ENCODE peak calls at places on chromosomes 2 and 18, in seven cellular contexts. F, V, Q, T, O, Z and W are unnamed samples.

GRCh38 chr2:8872821-8873432 is 35.5 kb upstream of the KIDINS220 start:
- DNase-seq in T (peak), Q (no peak), Z (peak), O (peak), F (no peak), V (peak), W (no peak)

GRCh38 chr2:27442282-27442980 is at the start of gene KRTCAP3:
- DNase-seq in V (peak), F (no peak), O (peak), Q (peak), T (peak), Z (no peak), W (no peak)

GRCh38 chr2:53129851-53130250 is 637.8 kb upstream of the CHAC2 start:
- DNase-seq in Z (peak), F (no peak), O (peak), Q (no peak), T (no peak), V (no peak), W (peak)

GRCh38 chr2:210537021-210537650 is 19.3 kb upstream of the CPS1 start:
- DNase-seq in Z (no peak), F (no peak), Q (no peak), V (no peak), O (no peak), T (no peak), W (no peak)

GRCh38 chr2:39538713-39539112 is 101.6 kb upstream of the MAP4K3 start:
- DNase-seq in T (no peak), Q (no peak), V (no peak), Z (no peak), O (no peak), F (no peak), W (no peak)

GRCh38 chr18:1657888-1658287 is 753.2 kb downstream of the ADCYAP1 start:
- DNase-seq in Z (no peak), Q (no peak), T (no peak), O (no peak), F (no peak), V (no peak), W (no peak)

GRCh38 chr2:174844295-174844708 is 80.0 kb upstream of the CHRNA1 start:
- DNase-seq in Z (no peak), Q (no peak), T (no peak), F (no peak), O (no peak), V (no peak), W (no peak)

GRCh38 chr2:71133603-71134002 is 3.2 kb downstream of the MPHOSPH10 start:
- DNase-seq in Q (no peak), V (no peak), T (no peak), F (no peak), O (no peak), Z (no peak), W (no peak)

GRCh38 chr2:191351298-191351697 is 106.1 kb downstream of the MYO1B start:
- DNase-seq in Q (no peak), F (no peak), V (no peak), O (no peak), T (no peak), Z (no peak), W (no peak)

GRCh38 chr2:28621172-28622100 is 125.6 kb downstream of the PLB1 start:
- DNase-seq in F (peak), O (peak), Z (peak), T (peak), Q (no peak), V (peak), W (peak)

GRCh38 chr2:215796160-215796559 is 217.2 kb downstream of the MREG start:
- DNase-seq in T (no peak), O (peak), Q (no peak), F (no peak), Z (peak), V (no peak), W (no peak)

GRCh38 chr2:135850811-135851668 is 14.1 kb upstream of the LCT start:
- DNase-seq in F (no peak), Z (no peak), O (no peak), Q (no peak), T (peak), V (no peak), W (no peak)

GRCh38 chr2:181106789-181107418 is 126.5 kb downstream of the UBE2E3 start:
- DNase-seq in Q (no peak), F (no peak), Z (peak), O (peak), V (peak), T (peak), W (peak)

GRCh38 chr18:48009116-48009825 is 78.8 kb upstream of the SMAD2 start:
- DNase-seq in F (no peak), Q (no peak), Z (no peak), V (no peak), O (no peak), T (no peak), W (no peak)

GRCh38 chr2:157784823-157785175 is 91.3 kb downstream of the ACVR1 start:
- DNase-seq in F (no peak), Q (no peak), O (peak), V (no peak), T (no peak), Z (no peak), W (no peak)

GRCh38 chr2:137525644-137526190 is 438.6 kb upstream of the HNMT start:
- DNase-seq in Z (no peak), Q (no peak), O (no peak), T (no peak), V (no peak), F (no peak), W (no peak)

GRCh38 chr2:95310651-95311050 is 13.5 kb downstream of the KCNIP3 start:
- DNase-seq in V (no peak), T (no peak), Z (no peak), O (no peak), F (no peak), Q (no peak), W (no peak)

GRCh38 chr18:50161806-50162205 is 33.1 kb downstream of the MYO5B start:
- DNase-seq in O (peak), T (peak), V (no peak), Q (no peak), Z (no peak), F (no peak), W (no peak)

GRCh38 chr2:88159481-88159880 is 10.7 kb upstream of the THNSL2 start:
- DNase-seq in V (no peak), O (no peak), T (no peak), F (no peak), Q (no peak), Z (no peak), W (no peak)

GRCh38 chr2:19426144-19426543 is 67.7 kb upstream of the OSR1 start:
- DNase-seq in V (peak), Q (no peak), T (no peak), O (no peak), Z (no peak), F (no peak), W (no peak)

GRCh38 chr2:41884718-41885117 is 163.1 kb upstream of the PKDCC start:
- DNase-seq in Z (no peak), O (no peak), T (no peak), V (no peak), F (no peak), Q (no peak), W (no peak)

GRCh38 chr2:54524236-54524991 is 68.3 kb downstream of the SPTBN1 start:
- DNase-seq in Z (peak), Q (no peak), F (no peak), O (peak), T (peak), V (peak), W (peak)

GRCh38 chr2:216560695-216561370 is 62.2 kb downstream of the RPL37A start:
- DNase-seq in O (no peak), Z (peak), Q (no peak), V (no peak), T (no peak), F (no peak), W (no peak)

GRCh38 chr18:68679531-68679930 is 35.4 kb downstream of the TMX3 start:
- DNase-seq in Z (peak), T (no peak), O (no peak), Q (no peak), F (no peak), V (no peak), W (no peak)

GRCh38 chr2:216195565-216195978 is 86.4 kb downstream of the XRCC5 start:
- DNase-seq in T (no peak), Z (peak), Q (no peak), O (peak), V (no peak), F (no peak), W (peak)

GRCh38 chr2:203811491-203812221 is 55.9 kb upstream of the CTLA4 start:
- DNase-seq in T (peak), F (peak), V (no peak), Q (peak), O (peak), Z (peak), W (peak)

GRCh38 chr18:25102657-25103056 is 249.3 kb downstream of the ZNF521 start:
- DNase-seq in Z (no peak), T (no peak), Q (no peak), F (no peak), O (no peak), V (no peak), W (no peak)

GRCh38 chr2:211093743-211094303 is 537.4 kb downstream of the CPS1 start:
- DNase-seq in Z (no peak), T (peak), O (peak), Q (no peak), V (peak), F (no peak), W (no peak)

GRCh38 chr2:52929412-52929811 is 838.2 kb upstream of the CHAC2 start:
- DNase-seq in Z (no peak), F (no peak), Q (no peak), T (no peak), V (no peak), O (no peak), W (no peak)

GRCh38 chr2:70089220-70089945 is 2.1 kb downstream of the PCBP1 start:
- DNase-seq in T (peak), Z (peak), F (no peak), V (peak), O (peak), Q (no peak), W (no peak)

GRCh38 chr2:107729456-107729855 is 97.2 kb upstream of the RGPD4 start:
- DNase-seq in O (no peak), Z (no peak), F (no peak), V (no peak), T (no peak), Q (no peak), W (no peak)

GRCh38 chr2:101900375-101900774 is 91.4 kb upstream of the IL1R2 start:
- DNase-seq in O (peak), T (no peak), F (no peak), Q (no peak), V (no peak), Z (no peak), W (no peak)

GRCh38 chr2:242030226-242030575 is 160.7 kb downstream of the RTP5 start:
- DNase-seq in Q (no peak), O (no peak), F (no peak), Z (no peak), T (no peak), V (no peak), W (no peak)

GRCh38 chr2:8495189-8495855 is 186.5 kb upstream of the ID2 start:
- DNase-seq in F (no peak), T (no peak), Q (no peak), O (no peak), Z (no peak), V (no peak), W (no peak)

GRCh38 chr2:37856101-37856751 is 68.9 kb upstream of the RMDN2 start:
- DNase-seq in O (no peak), Z (peak), T (no peak), Q (peak), V (no peak), F (no peak), W (no peak)

GRCh38 chr2:30926606-30927005 is 119.4 kb upstream of the CAPN13 start:
- DNase-seq in V (no peak), Q (no peak), Z (no peak), T (no peak), F (no peak), O (no peak), W (no peak)

GRCh38 chr2:232436381-232437129 is 19.4 kb upstream of the ALPI start:
- DNase-seq in T (peak), Z (no peak), V (no peak), Q (no peak), O (no peak), F (no peak), W (no peak)

GRCh38 chr2:239606955-239607794 is 206.4 kb upstream of the HDAC4 start:
- DNase-seq in V (no peak), Z (no peak), Q (no peak), F (no peak), O (no peak), T (no peak), W (no peak)

GRCh38 chr2:29309090-29310054 is 194.2 kb downstream of the CLIP4 start:
- DNase-seq in F (no peak), Z (peak), T (peak), V (peak), O (peak), Q (no peak), W (peak)

GRCh38 chr2:200945395-200945729 is 18.1 kb downstream of the ORC2 start:
- DNase-seq in F (no peak), V (no peak), Z (no peak), Q (no peak), O (no peak), T (no peak), W (no peak)
- H3K4me3 ChIP-seq in F (no peak), V (no peak), Z (no peak), Q (no peak), O (no peak), T (no peak), W (no peak)

GRCh38 chr2:144704696-144705095 is 184.8 kb upstream of the ZEB2 start:
- DNase-seq in T (no peak), V (no peak), Q (no peak), Z (no peak), F (no peak), O (no peak), W (no peak)

GRCh38 chr2:144701259-144701658 is 181.3 kb upstream of the ZEB2 start:
- DNase-seq in Z (no peak), V (no peak), F (no peak), Q (no peak), T (no peak), O (no peak), W (no peak)

GRCh38 chr2:144705328-144706245 is 185.7 kb upstream of the ZEB2 start:
- DNase-seq in Z (peak), O (no peak), V (no peak), T (no peak), Q (no peak), F (no peak), W (no peak)

GRCh38 chr2:144703852-144704324 is 184.0 kb upstream of the ZEB2 start:
- DNase-seq in T (peak), V (no peak), O (peak), Q (no peak), F (no peak), Z (peak), W (peak)

GRCh38 chr2:144702051-144702450 is 182.1 kb upstream of the ZEB2 start:
- DNase-seq in T (no peak), F (no peak), V (no peak), Z (no peak), Q (no peak), O (no peak), W (no peak)
- TF ChIP-seq CTCF in T (no peak), F (no peak), V (no peak), Z (no peak), Q (no peak), O (no peak), W (no peak)

DNA sequence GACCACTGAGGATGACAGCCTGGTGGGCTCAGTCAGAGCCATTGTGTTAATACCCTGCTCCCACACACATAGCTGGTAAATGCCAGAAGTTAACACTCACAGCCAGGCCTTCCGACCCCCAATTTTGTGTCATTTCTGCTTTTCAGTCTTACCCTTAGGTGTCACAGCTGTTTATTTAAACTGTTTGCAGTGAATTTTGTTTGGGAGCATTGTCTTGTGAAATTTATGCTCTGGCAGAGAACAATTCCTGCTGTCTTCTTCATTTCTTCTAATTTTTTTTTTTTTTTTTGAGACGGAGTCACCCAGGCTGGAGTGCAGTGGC is 8.2 kb downstream of the LPIN1 start:
- DNase-seq in F (no peak), T (no peak), Q (no peak), V (no peak), O (no peak), Z (no peak), W (no peak)
- H3K4me3 ChIP-seq in F (no peak), T (no peak), Q (no peak), V (no peak), O (no peak), Z (no peak), W (no peak)

GRCh38 chr2:204885747-204886146 is 340.5 kb downstream of the PARD3B start:
- DNase-seq in V (peak), F (no peak), Z (peak), O (no peak), Q (no peak), T (no peak), W (no peak)
- TF ChIP-seq CTCF in V (peak), F (no peak), Z (peak), O (no peak), Q (no peak), T (peak), W (peak)

DNA sequence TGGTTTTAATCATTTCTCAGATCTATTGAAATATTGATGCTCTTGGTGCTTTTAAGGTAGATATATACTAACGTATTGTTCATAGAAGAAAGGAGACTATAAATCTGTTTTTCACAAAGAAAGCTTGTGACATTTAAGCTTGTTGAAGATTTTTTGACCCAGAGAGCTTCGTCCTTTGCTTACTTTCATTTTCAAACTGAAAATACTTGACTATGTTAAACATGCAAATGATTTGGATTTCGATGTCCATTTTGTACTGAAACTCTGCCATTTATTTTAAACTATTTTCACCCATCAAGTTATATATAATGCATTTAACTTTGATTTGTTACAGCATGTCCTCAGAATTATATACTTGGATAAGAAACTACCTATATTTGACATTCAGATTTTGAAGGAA is 85.2 kb downstream of the SLC4A10 start:
- DNase-seq in V (no peak), Z (no peak), O (peak), T (no peak), F (no peak), Q (no peak), W (no peak)
- H3K4me3 ChIP-seq in V (no peak), Z (no peak), O (peak), T (no peak), F (no peak), Q (no peak), W (no peak)

DNA sequence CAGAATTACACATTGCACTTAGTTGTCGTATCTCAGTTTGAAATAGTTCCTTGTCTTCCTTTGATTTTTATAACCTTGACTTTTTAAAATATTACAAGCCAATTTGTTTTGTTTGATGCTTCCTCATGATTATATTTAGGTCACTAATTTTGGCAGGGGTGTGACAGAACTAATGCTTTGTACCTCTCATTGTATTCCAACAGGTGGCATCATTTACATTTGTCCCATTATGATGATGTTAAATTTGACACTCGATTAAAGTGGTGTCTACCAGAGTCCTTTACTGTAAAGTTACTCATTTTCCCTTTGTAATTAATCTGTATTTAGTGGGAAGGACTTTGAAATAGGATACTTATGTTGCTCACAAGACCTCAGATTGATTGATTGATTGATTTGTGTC is 21.5 kb upstream of the MFSD2B start:
- DNase-seq in Q (no peak), T (no peak), V (no peak), F (no peak), O (peak), Z (peak), W (no peak)
- TF ChIP-seq CTCF in Q (peak), T (peak), V (no peak), F (no peak), O (peak), Z (peak), W (peak)

DNA sequence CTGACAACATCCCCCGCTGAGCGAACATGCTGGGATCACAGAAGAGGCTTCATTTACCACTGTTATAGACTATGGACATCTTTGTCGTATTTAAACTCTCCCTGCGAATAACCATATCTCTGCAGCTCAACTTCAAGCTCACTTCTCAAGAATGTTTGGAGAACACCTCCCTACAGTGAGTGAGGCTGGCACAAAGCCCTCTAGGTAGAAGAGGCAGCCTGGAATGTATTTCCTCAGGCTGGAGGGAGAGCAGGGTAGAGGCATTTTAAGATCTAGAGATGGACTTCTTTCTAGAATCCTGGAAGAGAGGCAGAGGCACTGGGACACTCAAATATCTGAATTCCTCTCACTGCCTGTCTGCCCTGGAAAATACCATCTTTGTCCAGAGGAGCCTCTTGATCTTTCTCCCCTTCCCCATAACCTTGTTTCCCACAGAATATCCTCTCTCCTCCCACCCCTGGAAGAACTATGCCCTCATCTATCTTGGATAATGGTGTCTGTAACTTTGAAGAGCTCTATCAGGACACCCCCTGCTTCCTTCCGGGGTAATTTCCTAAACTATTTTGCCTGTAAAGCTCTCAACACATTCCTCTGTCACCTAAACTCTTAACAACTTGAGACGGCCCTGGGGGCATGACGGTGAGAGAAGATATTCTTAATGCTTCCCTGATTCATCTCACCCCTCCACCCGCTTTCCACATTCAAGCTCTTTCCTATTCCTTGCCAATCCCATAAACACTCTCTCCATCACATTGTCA is 2.4 kb upstream of the ANTXR1 start:
- DNase-seq in O (peak), F (no peak), V (no peak), Q (no peak), Z (no peak), T (no peak), W (no peak)
- H3K4me3 ChIP-seq in O (no peak), F (no peak), V (no peak), Q (no peak), Z (no peak), T (no peak), W (no peak)

GRCh38 chr2:63544017-63544627 is 44.2 kb downstream of the WDPCP start:
- DNase-seq in O (peak), F (no peak), Q (no peak), T (no peak), Z (peak), V (peak), W (no peak)
- TF ChIP-seq CTCF in O (peak), F (peak), Q (peak), T (peak), Z (peak), V (peak), W (peak)

GRCh38 chr2:173349295-173349694 is 5.4 kb upstream of the CDCA7 start:
- DNase-seq in Q (no peak), T (no peak), O (no peak), V (no peak), F (no peak), Z (no peak), W (no peak)
- H3K4me3 ChIP-seq in Q (no peak), T (no peak), O (no peak), V (no peak), F (no peak), Z (no peak), W (no peak)

DNA sequence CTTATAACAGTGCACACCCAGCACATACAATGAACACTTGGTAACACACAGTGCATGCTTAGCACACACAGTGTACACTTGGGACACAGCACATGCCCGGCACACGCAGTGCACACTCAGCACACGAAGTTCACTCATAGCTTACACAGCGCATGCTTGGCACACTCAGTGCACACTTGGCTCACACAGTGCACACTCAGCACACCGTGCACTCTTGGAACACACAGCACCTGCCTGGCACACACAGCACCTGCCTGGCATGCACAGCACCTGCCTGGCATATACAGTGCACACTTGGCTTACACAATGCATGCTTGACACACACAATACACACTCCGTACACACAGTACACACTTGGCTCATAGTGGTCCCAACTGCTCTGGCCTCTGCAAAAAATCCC is 128.2 kb downstream of the GALR1 start:
- DNase-seq in V (no peak), F (no peak), O (no peak), Q (no peak), T (no peak), Z (no peak), W (no peak)
- TF ChIP-seq CTCF in V (no peak), F (no peak), O (no peak), Q (no peak), T (no peak), Z (no peak), W (no peak)